ENCODE peak calls at places on chromosomes 16 and 17, in nine cellular contexts. A is PC-3, H is aorta, C is pancreas, V is OCI-LY7, X is heart left ventricle, B is iPS DF 6.9, U is A549, M is cardiac muscle cell. D is an unnamed sample.

GRCh38 chr17:78637643-78638042 is 60.4 kb upstream of the DNAH17 start:
- DNase-seq in A (no peak), H (no peak), C (no peak), V (no peak), X (no peak), B (no peak), U (no peak), M (no peak), D (no peak)

GRCh38 chr17:10316986-10317834 is 55.6 kb downstream of the MYH13 start:
- DNase-seq in A (peak; percentile 23), H (peak; percentile 80), C (peak; percentile 51), V (peak; percentile 30), X (peak; percentile 68), B (no peak), U (peak; percentile 50), M (peak; percentile 64), D (peak; percentile 84)

GRCh38 chr17:29120439-29120838 is 59.8 kb downstream of the MYO18A start:
- DNase-seq in A (no peak), H (no peak), C (no peak), V (no peak), X (no peak), B (no peak), U (no peak), M (no peak), D (no peak)

GRCh38 chr16:71367243-71367976 is 8.9 kb downstream of the CALB2 start:
- DNase-seq in A (peak; percentile 52), H (no peak), C (no peak), V (peak; percentile 37), X (no peak), B (peak; percentile 72), U (peak; percentile 78), M (peak; percentile 76), D (peak; percentile 68)

GRCh38 chr17:29100296-29100695 is 57.4 kb downstream of the PIPOX start:
- DNase-seq in A (no peak), H (no peak), C (no peak), V (no peak), X (no peak), B (no peak), U (no peak), M (no peak), D (no peak)

GRCh38 chr17:40111221-40112128 is 10.3 kb upstream of the MSL1 start:
- DNase-seq in A (peak; percentile 84), H (peak; percentile 97), C (peak; percentile 95), V (peak; percentile 86), X (peak; percentile 92), B (no peak), U (peak; percentile 99), M (peak; percentile 95), D (peak; percentile 85)

GRCh38 chr16:75267631-75268264 is 16.3 kb upstream of the BCAR1 start:
- DNase-seq in A (peak; percentile 86), H (peak; percentile 60), C (peak; percentile 80), V (no peak), X (peak; percentile 84), B (no peak), U (peak; percentile 96), M (peak; percentile 90), D (peak; percentile 82)

GRCh38 chr17:37084375-37084774 is 135.6 kb downstream of the AATF start:
- DNase-seq in A (no peak), H (no peak), C (no peak), V (no peak), X (no peak), B (no peak), U (no peak), M (no peak), D (no peak)

GRCh38 chr17:38713456-38713855 is 8.4 kb downstream of the MLLT6 start:
- DNase-seq in A (no peak), H (no peak), C (no peak), V (no peak), X (no peak), B (no peak), U (no peak), M (no peak), D (no peak)

GRCh38 chr17:43449470-43450202 is 34.1 kb upstream of the DHX8 start:
- DNase-seq in A (no peak), H (no peak), C (peak; percentile 19), V (no peak), X (no peak), B (no peak), U (peak; percentile 67), M (no peak), D (no peak)

GRCh38 chr17:51793686-51794085 is 364.8 kb downstream of the CA10 start:
- DNase-seq in A (no peak), H (no peak), C (no peak), V (no peak), X (no peak), B (no peak), U (no peak), M (no peak), D (no peak)

GRCh38 chr16:31118223-31119155 is 1.0 kb downstream of the KAT8 start:
- DNase-seq in A (peak; percentile 40), H (no peak), C (no peak), V (no peak), X (no peak), B (no peak), U (no peak), M (no peak), D (no peak)

GRCh38 chr17:69358688-69359596 is 32.0 kb upstream of the ABCA5 start:
- DNase-seq in A (peak; percentile 54), H (no peak), C (no peak), V (peak; percentile 76), X (no peak), B (peak; percentile 52), U (no peak), M (peak; percentile 29), D (no peak)

DNA sequence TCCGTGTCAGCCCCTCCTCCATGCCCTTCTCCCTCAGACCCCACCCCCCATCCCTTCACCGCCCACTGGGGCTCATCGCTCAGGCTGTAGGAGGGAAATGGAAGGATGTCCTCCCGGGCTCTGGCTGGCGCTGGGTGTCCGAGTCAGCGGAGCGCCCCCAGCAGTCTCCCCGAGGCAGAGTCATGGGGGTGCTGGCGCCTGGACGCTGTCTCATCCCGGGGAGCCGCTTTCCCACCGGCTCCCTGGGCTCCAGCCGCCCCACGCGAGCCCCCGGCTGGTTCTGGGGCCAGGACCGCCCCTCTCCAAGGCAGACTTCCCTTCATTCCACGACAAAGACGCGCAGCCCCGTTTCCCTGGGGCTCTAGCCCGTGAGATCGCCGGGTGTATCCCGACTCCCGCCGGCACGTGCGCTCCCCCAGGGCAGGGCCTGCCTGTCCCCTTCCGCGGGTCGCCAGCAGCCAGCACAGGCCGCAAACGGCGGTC is 398 bp upstream of the ANTKMT start:
- DNase-seq in A (peak; percentile 50), H (no peak), C (no peak), V (no peak), X (no peak), B (no peak), U (peak; percentile 72), M (peak; percentile 78), D (no peak)
- H3K4me1 ChIP-seq in A (peaks cover 26% of the 10 kb centered on the region), H (no peaks in the 10 kb centered on the region), C (peaks cover 21% of the 10 kb centered on the region), V (peaks cover 63% of the 10 kb centered on the region), X (peaks cover 35% of the 10 kb centered on the region), B (peaks cover 11% of the 10 kb centered on the region), U (peaks cover 49% of the 10 kb centered on the region), M (peaks cover 21% of the 10 kb centered on the region), D (peaks cover 24% of the 10 kb centered on the region)

GRCh38 chr16:74025-74424 is 1.6 kb upstream of the RHBDF1 start:
- DNase-seq in A (no peak), H (no peak), C (no peak), V (no peak), X (peak; percentile 80), B (no peak), U (no peak), M (no peak), D (no peak)
- H3K4me1 ChIP-seq in A (peaks cover 45% of the 10 kb centered on the region), H (no peaks in the 10 kb centered on the region), C (peaks cover 26% of the 10 kb centered on the region), V (peaks cover 27% of the 10 kb centered on the region), X (peaks cover 63% of the 10 kb centered on the region), B (peaks cover 33% of the 10 kb centered on the region), U (peaks cover 39% of the 10 kb centered on the region), M (peaks cover 29% of the 10 kb centered on the region), D (peaks cover 59% of the 10 kb centered on the region)

DNA sequence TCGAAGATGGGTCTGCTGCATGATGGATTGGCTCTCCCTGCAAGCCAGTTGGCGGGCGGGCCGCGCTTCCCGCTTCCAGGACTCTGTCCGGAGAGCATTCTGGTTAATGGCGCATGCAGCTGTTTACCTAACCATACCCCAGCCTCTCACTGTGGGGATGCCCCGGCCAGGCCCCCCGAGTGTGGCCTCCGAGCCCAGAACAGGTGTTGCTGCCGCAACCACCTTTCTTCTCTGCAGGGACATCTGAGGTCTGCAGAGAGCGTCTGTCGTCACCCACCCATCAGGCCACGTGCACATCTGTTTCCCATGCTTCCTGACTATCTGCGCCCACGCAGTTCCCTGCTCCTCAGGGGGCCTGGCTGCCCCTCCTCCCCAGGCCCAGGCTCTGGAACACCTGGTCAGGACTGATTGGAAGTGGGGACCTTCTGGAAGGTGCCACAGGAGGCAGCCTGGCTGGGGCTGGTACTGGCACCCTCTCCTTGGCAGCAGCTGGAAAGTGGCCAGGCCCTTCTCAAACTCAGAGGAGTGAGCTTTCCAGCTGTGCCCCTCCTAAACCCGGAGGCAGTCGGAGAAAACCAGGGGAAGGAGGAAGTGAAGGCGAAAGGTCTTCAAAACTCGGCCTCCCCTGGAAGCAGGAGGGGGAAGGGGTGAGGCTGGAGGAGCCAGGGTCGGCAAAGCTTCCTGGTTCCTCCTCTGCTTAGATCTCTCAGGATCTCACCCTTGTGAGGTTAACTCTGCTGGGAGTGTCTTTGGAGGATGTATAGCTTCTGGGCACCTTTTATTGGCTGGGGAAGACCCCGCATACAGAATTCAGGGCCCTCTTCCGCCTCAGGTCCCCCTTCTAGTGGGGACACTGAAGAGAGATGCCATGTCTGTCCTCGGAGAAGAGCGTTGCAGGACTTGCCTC is 64.5 kb upstream of the CIBAR2 start:
- DNase-seq in A (no peak), H (no peak), C (no peak), V (no peak), X (no peak), B (no peak), U (no peak), M (no peak), D (no peak)
- H3K4me1 ChIP-seq in A (peaks cover 34% of the 10 kb centered on the region), H (no peaks in the 10 kb centered on the region), C (peaks cover 23% of the 10 kb centered on the region), V (no peaks in the 10 kb centered on the region), X (peaks cover 8% of the 10 kb centered on the region), B (peaks cover 3% of the 10 kb centered on the region), U (peaks cover 36% of the 10 kb centered on the region), M (peaks cover 38% of the 10 kb centered on the region), D (peaks cover 24% of the 10 kb centered on the region)

GRCh38 chr17:72423718-72424117 is 302.9 kb downstream of the SOX9 start:
- DNase-seq in A (no peak), H (no peak), C (no peak), V (no peak), X (no peak), B (no peak), U (no peak), M (no peak), D (no peak)

GRCh38 chr17:72424505-72425117 is 303.8 kb downstream of the SOX9 start:
- DNase-seq in A (no peak), H (no peak), C (no peak), V (no peak), X (no peak), B (no peak), U (no peak), M (no peak), D (no peak)

GRCh38 chr17:72422204-72422504 is 301.3 kb downstream of the SOX9 start:
- DNase-seq in A (no peak), H (no peak), C (no peak), V (no peak), X (no peak), B (no peak), U (no peak), M (no peak), D (no peak)

GRCh38 chr17:72422505-72423285 is 301.9 kb downstream of the SOX9 start:
- DNase-seq in A (peak; percentile 99), H (peak; percentile 85), C (peak; percentile 66), V (peak; percentile 3), X (no peak), B (no peak), U (peak; percentile 97), M (peak; percentile 21), D (no peak)

DNA sequence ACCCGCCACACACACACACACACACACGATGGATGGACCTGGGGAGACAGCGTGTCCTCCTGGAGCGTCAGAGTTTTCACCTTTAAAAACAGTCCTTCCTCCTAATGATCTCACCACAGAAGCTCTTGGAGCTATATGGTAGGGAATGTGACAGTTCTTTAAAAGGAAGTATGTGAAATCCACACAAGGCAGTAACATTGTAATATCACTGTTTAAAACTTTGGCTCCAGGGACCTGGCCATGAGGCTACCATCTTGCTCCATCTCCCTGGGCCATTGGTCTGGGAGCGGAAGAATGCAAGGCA is 302.4 kb downstream of the SOX9 start:
- DNase-seq in A (no peak), H (no peak), C (no peak), V (no peak), X (no peak), B (no peak), U (no peak), M (no peak), D (no peak)
- H3K4me1 ChIP-seq in A (peaks cover 41% of the 10 kb centered on the region), H (no peaks in the 10 kb centered on the region), C (peaks cover 24% of the 10 kb centered on the region), V (peaks cover 4% of the 10 kb centered on the region), X (no peaks in the 10 kb centered on the region), B (no peaks in the 10 kb centered on the region), U (peaks cover 86% of the 10 kb centered on the region), M (peaks cover 4% of the 10 kb centered on the region), D (no peaks in the 10 kb centered on the region)

D was measured in upper lobe of right lung.